ENCODE peak calls at places on chromosomes 16 and 17, in five cellular contexts. A is HL-60; T is BE2C; P is choroid plexus epithelial cell; W is CD8-positive, alpha-beta T cell. M is an unnamed sample.

GRCh38 chr16:72044825-72045359 is 9.4 kb upstream of the HP start:
- DNase-seq in W (no peak), A (no peak), T (no peak), P (no peak), M (no peak)

GRCh38 chr17:10197362-10197720 is 1.1 kb downstream of the GAS7 start:
- DNase-seq in W (no peak), T (no peak), A (no peak), P (no peak), M (no peak)

GRCh38 chr16:24609740-24610420 is 70.5 kb downstream of the RBBP6 start:
- DNase-seq in W (no peak), A (no peak), P (peak; percentile 74), T (peak; percentile 44), M (peak; percentile 83)

GRCh38 chr17:33049781-33050414 is 58.3 kb downstream of the SPACA3 start:
- DNase-seq in A (peak; percentile 1), W (peak; percentile 35), T (peak; percentile 63), P (peak; percentile 69), M (peak; percentile 67)

GRCh38 chr16:31487720-31488629 is 5.1 kb downstream of the SLC5A2 start:
- DNase-seq in A (peak; percentile 59), P (peak; percentile 34), W (peak; percentile 78), T (peak; percentile 54), M (peak; percentile 44)

GRCh38 chr17:83036666-83037065 is 42.7 kb upstream of the METRNL start:
- DNase-seq in P (no peak), T (no peak), W (no peak), A (no peak), M (no peak)

GRCh38 chr17:45852535-45853297 is 8.0 kb downstream of the SPPL2C start:
- DNase-seq in A (no peak), P (peak; percentile 73), T (peak; percentile 74), W (peak; percentile 65), M (peak; percentile 69)

GRCh38 chr17:79581306-79581932 is 29.4 kb downstream of the RBFOX3 start:
- DNase-seq in W (no peak), A (no peak), T (no peak), P (no peak), M (no peak)

GRCh38 chr16:69306031-69306430 is 5.1 kb upstream of the VPS4A start:
- DNase-seq in P (no peak), T (no peak), A (no peak), W (no peak), M (no peak)

GRCh38 chr17:58195518-58196123 is 3.1 kb downstream of the EPX start:
- DNase-seq in W (no peak), A (no peak), T (no peak), P (no peak), M (no peak)

GRCh38 chr17:58202859-58203258 is 10.3 kb downstream of the EPX start:
- DNase-seq in T (no peak), A (no peak), P (no peak), W (no peak), M (no peak)

GRCh38 chr17:58204796-58205195 is 12.3 kb downstream of the EPX start:
- DNase-seq in P (no peak), A (no peak), W (no peak), T (no peak), M (no peak)

GRCh38 chr17:58196610-58197009 is 4.1 kb downstream of the EPX start:
- DNase-seq in W (no peak), A (no peak), T (no peak), P (no peak), M (no peak)

DNA sequence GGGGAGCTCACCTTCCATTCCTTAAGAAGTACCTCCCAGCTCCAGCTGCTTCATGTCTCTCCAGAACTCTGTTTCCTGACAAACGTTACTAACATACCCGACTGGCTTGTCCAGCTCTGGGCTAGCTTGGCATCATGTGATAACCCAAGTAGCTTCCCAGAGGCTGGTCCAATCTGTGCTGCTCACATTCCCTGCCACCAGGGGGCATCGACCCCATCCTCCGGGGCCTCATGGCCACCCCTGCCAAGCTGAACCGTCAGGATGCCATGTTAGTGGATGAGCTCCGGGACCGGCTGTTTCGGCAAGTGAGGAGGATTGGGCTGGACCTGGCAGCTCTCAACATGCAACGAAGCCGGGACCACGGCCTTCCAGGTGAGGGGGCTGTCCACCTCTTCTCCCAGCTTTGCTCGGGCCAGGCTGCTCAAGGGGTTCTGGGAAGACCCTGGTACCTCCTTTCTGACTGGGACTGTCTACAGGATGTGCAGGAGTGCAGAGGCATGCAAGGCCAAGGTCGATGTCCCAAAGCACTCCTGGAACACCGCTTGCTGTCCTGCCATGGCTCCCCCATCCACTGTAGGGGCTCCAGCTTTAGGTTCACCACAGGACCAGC is 7.6 kb downstream of the EPX start:
- DNase-seq in W (peak; percentile 56), A (no peak), T (peak; percentile 86), P (peak; percentile 44), M (peak; percentile 36)
- TF ChIP-seq CTCF in W (peak; percentile 59), A (peak; percentile 21), T (peak; percentile 87), P (peak; percentile 55), M (peak; percentile 65)

GRCh38 chr17:38427160-38427949 is 909 bp upstream of the ARHGAP23 start:
- DNase-seq in W (no peak), P (no peak), A (no peak), T (no peak), M (no peak)

GRCh38 chr17:38426441-38426840 is 1.8 kb upstream of the ARHGAP23 start:
- DNase-seq in P (no peak), A (no peak), T (no peak), W (no peak), M (no peak)

GRCh38 chr17:38429476-38430100 is 1.3 kb downstream of the ARHGAP23 start:
- DNase-seq in T (no peak), A (no peak), P (no peak), W (no peak), M (no peak)

GRCh38 chr17:38428643-38429371 is 543 bp downstream of the ARHGAP23 start:
- DNase-seq in W (no peak), A (no peak), P (peak; percentile 38), T (no peak), M (peak; percentile 55)

DNA sequence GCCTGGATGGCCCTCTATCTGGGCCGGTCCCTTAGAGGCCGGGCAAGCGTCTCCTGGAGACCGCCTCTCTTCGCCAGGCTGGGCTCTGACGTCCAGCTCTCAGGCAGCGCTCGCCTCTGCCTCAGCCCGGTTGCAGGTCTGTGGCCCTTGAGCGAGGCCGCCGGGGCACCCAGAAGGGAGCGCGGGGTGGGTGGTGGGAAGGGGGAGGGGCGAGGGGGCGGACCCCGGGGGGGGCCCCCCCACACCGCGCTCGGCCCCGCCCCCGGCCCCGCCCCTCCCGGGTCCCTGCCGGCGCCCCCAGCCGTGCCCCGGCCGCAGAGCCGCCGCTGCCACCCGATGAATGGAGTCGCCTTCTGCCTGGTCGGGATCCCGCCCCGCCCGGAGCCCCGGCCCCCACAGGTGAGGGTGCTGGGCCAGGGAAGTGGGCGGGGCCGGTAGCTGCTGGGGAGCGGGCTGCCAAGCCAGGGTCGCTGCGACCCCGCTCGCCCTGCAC is at the start of gene ARHGAP23:
- DNase-seq in P (peak; percentile 70), A (no peak), T (peak; percentile 51), W (peak; percentile 45), M (peak; percentile 79)
- H3K4me3 ChIP-seq in P (peak within 1 kb of the TSS; percentile 80), A (peak within 1 kb of the TSS; percentile 78), T (peak within 1 kb of the TSS; percentile 58), W (peak within 1 kb of the TSS; percentile 52), M (peak within 1 kb of the TSS; percentile 43)

DNA sequence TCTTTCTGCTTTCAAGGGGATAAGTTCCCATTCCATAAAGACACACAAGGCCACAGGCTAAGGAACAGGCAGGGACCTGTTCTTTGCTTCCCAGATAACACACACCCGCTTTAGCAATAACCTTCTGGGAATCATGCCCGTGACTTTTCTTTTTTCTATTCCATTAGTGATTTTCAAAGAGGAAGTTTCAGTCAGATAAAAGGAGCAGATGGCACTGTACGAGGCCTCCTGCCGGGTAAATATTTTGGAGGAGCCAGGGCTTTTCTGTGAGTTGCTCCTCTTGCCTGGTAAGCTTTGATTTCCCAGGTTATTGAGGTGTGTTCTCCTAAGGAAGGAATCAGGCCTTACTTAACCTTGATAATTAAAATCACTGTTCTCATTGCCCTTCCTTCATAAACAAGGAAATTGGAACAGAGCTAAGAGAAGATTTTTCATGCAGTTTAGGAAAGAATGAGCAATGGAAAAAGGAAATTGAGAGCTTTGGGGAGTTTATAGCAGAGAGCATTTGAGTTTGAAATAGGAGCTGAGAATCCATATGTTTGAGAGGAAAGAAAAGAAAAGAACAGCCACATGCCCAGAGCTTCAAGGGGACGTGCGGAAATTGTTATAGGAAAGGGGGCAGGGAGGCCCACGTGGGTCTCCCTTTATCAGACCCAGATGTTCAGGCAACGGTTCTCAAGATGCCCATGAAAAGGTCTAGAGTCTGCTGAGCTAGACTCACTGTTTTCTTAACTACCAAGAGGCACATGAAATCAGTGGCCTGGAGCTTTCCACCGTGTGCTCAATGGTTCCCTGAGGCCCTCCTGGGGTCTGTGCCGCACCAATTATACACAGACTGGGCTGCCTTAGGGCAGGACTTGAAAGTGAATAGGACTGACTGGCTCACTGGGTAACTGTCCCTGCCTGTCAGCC is 31.0 kb downstream of the CHD9 start:
- DNase-seq in P (peak; percentile 28), A (no peak), W (no peak), T (peak; percentile 75), M (peak; percentile 80)
- TF ChIP-seq CTCF in P (no peak), A (no peak), W (no peak), T (peak; percentile 16), M (no peak)

DNA sequence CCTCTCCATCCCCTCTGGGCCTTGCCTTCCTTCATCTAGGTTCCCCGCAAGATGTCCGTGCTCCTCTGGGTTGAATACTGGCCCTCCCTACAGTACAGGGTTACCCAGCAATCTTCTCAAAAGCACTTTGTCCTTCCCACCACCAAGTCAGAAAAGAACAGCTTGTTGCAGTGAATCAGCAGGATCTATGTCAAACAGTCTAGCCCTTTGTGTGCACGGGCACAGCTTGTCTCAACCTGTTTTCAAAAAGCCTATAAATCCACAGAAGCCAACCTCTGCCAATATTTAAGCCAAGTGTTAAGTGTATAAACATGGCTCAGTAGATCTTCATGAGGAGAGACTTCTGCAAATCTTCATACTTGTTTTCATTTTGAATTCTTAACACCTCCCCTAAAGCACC is 25.2 kb downstream of the C17orf67 start:
- DNase-seq in T (no peak), P (no peak), W (no peak), A (no peak), M (no peak)
- H3K4me3 ChIP-seq in T (no peak overlapping the region), P (no peak overlapping the region), W (no peak overlapping the region), A (no peak overlapping the region), M (no peak overlapping the region)

DNA sequence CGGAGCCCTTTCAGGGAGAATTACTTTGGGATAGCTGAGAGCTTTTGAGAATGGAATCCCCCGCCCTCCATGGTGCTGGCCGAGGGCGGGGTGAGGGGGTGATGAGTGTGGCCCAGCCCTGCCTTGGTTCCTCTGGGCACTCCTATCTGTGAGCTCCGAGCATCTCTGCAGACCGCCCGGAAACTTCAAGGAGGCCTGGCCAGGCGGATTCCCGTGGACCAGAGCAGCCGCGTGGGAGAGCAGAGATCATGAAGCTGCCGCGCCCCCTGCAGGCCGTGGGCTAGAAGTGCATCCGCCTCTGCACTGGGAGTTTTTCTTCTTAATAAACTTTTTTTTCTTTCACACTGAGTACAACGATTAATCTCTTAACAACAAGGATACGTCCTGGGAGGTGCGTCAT is 392.9 kb upstream of the EEF2KMT start:
- DNase-seq in W (no peak), A (peak; percentile 13), T (peak; percentile 80), P (no peak), M (peak; percentile 72)
- TF ChIP-seq CTCF in W (peak; percentile 12), A (peak; percentile 64), T (peak; percentile 97), P (no peak), M (no peak)

DNA sequence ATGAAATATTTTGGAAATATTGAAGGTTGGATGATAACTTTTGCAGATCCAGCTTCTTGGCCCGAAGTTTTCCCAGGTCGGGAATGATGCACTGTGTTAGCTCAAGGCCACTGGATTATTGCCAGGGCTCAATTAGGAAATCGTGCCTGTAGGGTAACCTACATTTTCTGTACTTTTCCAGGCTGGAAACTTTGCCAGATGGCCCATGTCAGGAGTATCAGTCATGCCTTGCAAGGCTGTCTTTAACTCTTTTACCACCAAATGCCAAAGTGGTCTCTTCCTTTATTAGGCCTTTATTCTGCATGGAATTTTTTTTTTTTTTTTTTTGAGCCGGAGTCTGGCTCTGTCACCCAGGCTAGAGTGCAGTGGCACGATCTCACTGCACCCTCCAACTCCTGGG is 8.8 kb upstream of the SEC14L1 start:
- DNase-seq in A (no peak), T (peak; percentile 87), P (peak; percentile 66), W (no peak), M (no peak)
- H3K4me3 ChIP-seq in A (no peak overlapping the region), T (no peak overlapping the region), P (no peak overlapping the region), W (no peak overlapping the region), M (no peak overlapping the region)

GRCh38 chr17:21239680-21240374 is 13.4 kb downstream of the NATD1 start:
- DNase-seq in W (no peak), P (peak; percentile 57), T (no peak), A (no peak), M (peak; percentile 46)
- TF ChIP-seq CTCF in W (peak; percentile 30), P (peak; percentile 67), T (peak; percentile 41), A (peak; percentile 25), M (peak; percentile 48)

M was measured in cardiac muscle cell.